ENCODE peak calls at places on chromosomes 4 and X, in five cellular contexts. E, A, S, M and K are unnamed samples.

GRCh38 chrX:48665991-48666390 is 17.6 kb upstream of the WAS start:
- DNase-seq in A (no peak), E (no peak), S (no peak), M (no peak), K (no peak)

GRCh38 chr4:82519776-82520175 is 42.0 kb downstream of the TMEM150C start:
- DNase-seq in E (no peak), S (no peak), M (no peak), A (no peak), K (no peak)

GRCh38 chr4:138734746-138735145 is 280.8 kb upstream of the NOCT start:
- DNase-seq in E (no peak), S (no peak), M (no peak), A (no peak), K (no peak)

GRCh38 chrX:133674726-133675470 is 259.6 kb upstream of the GPC4 start:
- DNase-seq in A (no peak), E (no peak), M (peak), S (no peak), K (no peak)

GRCh38 chr4:150250998-150251651 is 172.9 kb downstream of the DCLK2 start:
- DNase-seq in M (no peak), A (no peak), E (peak), S (no peak), K (no peak)

GRCh38 chr4:150867148-150867547 is 147.9 kb downstream of the LRBA start:
- DNase-seq in S (peak), M (peak), A (peak), E (peak), K (no peak)

GRCh38 chr4:111512081-111512774 is 633.0 kb upstream of the FAM241A start:
- DNase-seq in E (no peak), M (no peak), S (no peak), A (peak), K (no peak)

GRCh38 chr4:64713256-64713840 is 304.1 kb upstream of the TECRL start:
- DNase-seq in A (no peak), E (peak), M (peak), S (no peak), K (no peak)

GRCh38 chr4:187961961-187962360 is 33.6 kb upstream of the ZFP42 start:
- DNase-seq in M (no peak), E (no peak), A (no peak), S (no peak), K (no peak)

GRCh38 chrX:106302304-106302703 is 134.2 kb downstream of the PWWP3B start:
- DNase-seq in M (no peak), A (no peak), E (no peak), S (no peak), K (no peak)